ENCODE peak calls at places on chromosomes 16 and 17, in ten cellular contexts. S is lower lobe of right lung, V is lung, X is heart right ventricle, B is stomach, A is cardiac muscle cell, K is OCI-LY7, T is thoracic aorta, P is pancreas, Y is fibroblast of lung. Z is an unnamed sample.

GRCh38 chr16:14015948-14016347 is 55.2 kb upstream of the MRTFB start:
- DNase-seq in B (no peak), A (no peak), P (no peak), V (no peak), X (no peak), Y (peak; percentile 93), T (no peak), S (peak; percentile 48), K (no peak), Z (peak; percentile 80)

GRCh38 chr16:65546353-65546791 is 424.5 kb upstream of the CDH11 start:
- DNase-seq in X (no peak), S (no peak), P (no peak), A (peak; percentile 15), B (no peak), T (no peak), K (no peak), Y (peak; percentile 45), V (no peak), Z (no peak)

GRCh38 chr17:76246080-76247066 is 6.1 kb upstream of the RNF157 start:
- DNase-seq in K (peak; percentile 51), B (no peak), X (no peak), V (no peak), Y (peak; percentile 88), S (no peak), T (no peak), P (no peak), A (peak; percentile 63), Z (no peak)

GRCh38 chr17:62995377-62995885 is 29.4 kb downstream of the TANC2 start:
- DNase-seq in P (no peak), A (peak; percentile 40), Y (peak; percentile 65), K (peak; percentile 2), X (no peak), T (no peak), S (no peak), V (no peak), B (peak; percentile 45), Z (no peak)

GRCh38 chr17:66602659-66603363 is 232.1 kb upstream of the CACNG5 start:
- DNase-seq in B (no peak), A (no peak), S (no peak), T (no peak), P (no peak), V (no peak), Y (peak; percentile 56), K (no peak), X (no peak), Z (no peak)

GRCh38 chr17:7307686-7308624 is 527 bp downstream of the EIF5A start:
- DNase-seq in X (peak; percentile 64), B (peak; percentile 51), Y (peak; percentile 41), V (peak; percentile 53), A (peak; percentile 59), K (peak; percentile 69), P (peak; percentile 51), S (peak; percentile 78), T (no peak), Z (no peak)

GRCh38 chr16:65305588-65305987 is 183.7 kb upstream of the CDH11 start:
- DNase-seq in V (no peak), X (no peak), T (no peak), S (no peak), B (no peak), A (no peak), P (no peak), K (no peak), Y (no peak), Z (no peak)

GRCh38 chr17:48630925-48631692 is 5.0 kb upstream of the HOXB9 start:
- DNase-seq in A (no peak), B (no peak), Y (no peak), S (no peak), V (no peak), P (no peak), X (no peak), K (no peak), T (no peak), Z (no peak)

GRCh38 chr16:630024-630814 is 566 bp upstream of the WFIKKN1 start:
- DNase-seq in P (peak; percentile 15), A (no peak), T (no peak), Y (no peak), S (no peak), X (no peak), B (no peak), V (no peak), K (no peak), Z (no peak)

GRCh38 chr16:54191592-54191991 is 95.0 kb downstream of the IRX3 start:
- DNase-seq in A (no peak), K (no peak), V (no peak), Y (no peak), B (no peak), T (no peak), P (no peak), X (no peak), S (no peak), Z (no peak)

GRCh38 chr17:41848788-41849187 is 11.2 kb downstream of the KLHL10 start:
- DNase-seq in K (no peak), A (no peak), V (no peak), Y (peak; percentile 46), P (no peak), X (no peak), S (no peak), B (no peak), T (no peak), Z (no peak)

GRCh38 chr17:41335747-41336146 is 14.9 kb downstream of the KRT33A start:
- DNase-seq in S (no peak), V (no peak), P (no peak), A (no peak), T (no peak), X (no peak), K (no peak), Y (no peak), B (no peak), Z (no peak)

GRCh38 chr17:45052052-45052772 is 780 bp upstream of the DCAKD start:
- DNase-seq in S (peak; percentile 55), A (peak; percentile 37), B (peak; percentile 53), K (peak; percentile 82), X (peak; percentile 52), P (peak; percentile 46), T (no peak), Y (peak; percentile 20), V (peak; percentile 41), Z (peak; percentile 71)

GRCh38 chr16:86199871-86200700 is 301.1 kb downstream of the IRF8 start:
- DNase-seq in T (no peak), S (no peak), V (no peak), B (no peak), A (no peak), K (no peak), Y (peak; percentile 80), X (no peak), P (no peak), Z (no peak)

GRCh38 chr16:54210437-54211081 is 76.0 kb downstream of the IRX3 start:
- DNase-seq in S (no peak), V (no peak), K (no peak), P (no peak), B (no peak), A (no peak), Y (no peak), T (no peak), X (no peak), Z (no peak)

GRCh38 chr17:74296548-74296936 is 22.5 kb downstream of the DNAI2 start:
- DNase-seq in T (no peak), K (peak; percentile 39), V (peak; percentile 49), Y (peak; percentile 44), B (peak; percentile 52), X (peak; percentile 62), S (peak; percentile 60), P (peak; percentile 48), A (peak; percentile 86), Z (no peak)

GRCh38 chr17:81852237-81852636 is 8.1 kb downstream of the P4HB start:
- DNase-seq in B (no peak), V (no peak), X (no peak), S (no peak), P (no peak), A (no peak), T (no peak), K (no peak), Y (no peak), Z (no peak)
- TF ChIP-seq CTCF in B (no peak), V (no peak), X (no peak), S (no peak), P (no peak), A (no peak), T (no peak), K (no peak), Y (no peak), Z (no peak)

GRCh38 chr17:57393368-57393767 is 137.0 kb downstream of the MSI2 start:
- DNase-seq in X (no peak), P (no peak), K (peak; percentile 27), A (no peak), S (no peak), B (no peak), T (no peak), Y (no peak), V (no peak), Z (no peak)
- H3K9me3 ChIP-seq in X (peaks cover 21% of the 10 kb centered on the region), P (no peaks in the 10 kb centered on the region), K (peaks cover 20% of the 10 kb centered on the region), A (no peaks in the 10 kb centered on the region), S (peaks cover 4% of the 10 kb centered on the region), B (peaks cover 11% of the 10 kb centered on the region), T (peaks cover 6% of the 10 kb centered on the region), Y (no peaks in the 10 kb centered on the region), V (no peaks in the 10 kb centered on the region), Z (no peaks in the 10 kb centered on the region)

GRCh38 chr16:12059216-12059769 is 82.8 kb downstream of the SNX29 start:
- DNase-seq in X (peak; percentile 45), S (no peak), B (no peak), K (peak; percentile 18), A (peak; percentile 33), P (no peak), Y (no peak), V (no peak), T (no peak), Z (no peak)
- TF ChIP-seq CTCF in X (no peak), S (no peak), B (no peak), K (no peak), A (no peak), P (no peak), Y (no peak), V (no peak), T (no peak), Z (no peak)

GRCh38 chr16:48659940-48660339 is 50.0 kb upstream of the N4BP1 start:
- DNase-seq in Y (no peak), P (no peak), S (no peak), T (no peak), X (no peak), K (no peak), B (no peak), V (no peak), A (no peak), Z (no peak)
- H3K9me3 ChIP-seq in Y (no peaks in the 10 kb centered on the region), P (no peaks in the 10 kb centered on the region), S (peaks cover 38% of the 10 kb centered on the region), T (peaks cover 9% of the 10 kb centered on the region), X (peaks cover 61% of the 10 kb centered on the region), K (peaks cover 6% of the 10 kb centered on the region), B (peaks cover 43% of the 10 kb centered on the region), V (peaks cover 10% of the 10 kb centered on the region), A (no peaks in the 10 kb centered on the region), Z (peaks cover 7% of the 10 kb centered on the region)

GRCh38 chr16:9644258-9644657 is 538.0 kb downstream of the GRIN2A start:
- DNase-seq in A (no peak), V (no peak), K (no peak), P (no peak), S (no peak), T (no peak), Y (no peak), B (no peak), X (no peak), Z (no peak)

GRCh38 chr16:9645911-9646310 is 536.3 kb downstream of the GRIN2A start:
- DNase-seq in S (no peak), T (no peak), X (no peak), K (no peak), Y (no peak), V (no peak), B (no peak), A (no peak), P (no peak), Z (no peak)

GRCh38 chr16:9650284-9650683 is 531.9 kb downstream of the GRIN2A start:
- DNase-seq in P (no peak), S (no peak), K (no peak), B (no peak), V (no peak), T (no peak), X (no peak), Y (no peak), A (peak; percentile 12), Z (no peak)

GRCh38 chr16:9647981-9648701 is 534.1 kb downstream of the GRIN2A start:
- DNase-seq in S (no peak), Y (no peak), P (peak; percentile 22), B (no peak), T (no peak), K (peak; percentile 22), X (no peak), V (no peak), A (peak; percentile 51), Z (no peak)
- TF ChIP-seq CTCF in S (peak; percentile 60), Y (peak; percentile 28), P (peak; percentile 66), B (peak; percentile 64), T (peak; percentile 64), K (peak; percentile 77), X (peak; percentile 68), V (peak; percentile 37), A (peak; percentile 34), Z (peak; percentile 46)